ENCODE peak calls at places on chromosomes 7 and 10, in five cellular contexts. A, M, D, B and F are unnamed samples.

GRCh38 chr7:117163101-117163500 is 159.8 kb downstream of the WNT2 start:
- DNase-seq in M (no peak), B (no peak), D (no peak), A (peak; percentile 56), F (no peak)

GRCh38 chr7:27092753-27093097 is 3.1 kb downstream of the HOXA1 start:
- DNase-seq in A (no peak), B (no peak), M (no peak), D (no peak), F (no peak)

GRCh38 chr7:90723866-90724265 is 127.7 kb downstream of the CDK14 start:
- DNase-seq in D (no peak), B (no peak), A (no peak), M (no peak), F (no peak)

GRCh38 chr7:38070718-38071117 is 107.3 kb upstream of the STARD3NL start:
- DNase-seq in A (peak; percentile 0), D (no peak), M (no peak), B (peak; percentile 6), F (peak; percentile 20)

GRCh38 chr7:27196287-27196739 is 3.6 kb downstream of the HOXA13 start:
- DNase-seq in M (peak; percentile 89), B (no peak), D (peak; percentile 90), A (peak; percentile 71), F (no peak)

GRCh38 chr10:62778125-62778524 is 26.4 kb upstream of the ADO start:
- DNase-seq in D (no peak), A (no peak), M (no peak), B (no peak), F (no peak)

GRCh38 chr7:80039255-80039884 is 95.3 kb upstream of the GNAI1 start:
- DNase-seq in A (peak; percentile 36), D (no peak), B (no peak), M (no peak), F (no peak)

GRCh38 chr7:130758429-130759056 is 24.5 kb upstream of the KLF14 start:
- DNase-seq in M (no peak), B (peak; percentile 37), D (no peak), A (peak; percentile 69), F (peak; percentile 23)

GRCh38 chr7:1124164-1124563 is 35.8 kb downstream of the ZFAND2A start:
- DNase-seq in A (no peak), B (no peak), D (peak; percentile 60), M (no peak), F (no peak)

GRCh38 chr10:43202224-43202656 is 64.0 kb downstream of the CSGALNACT2 start:
- DNase-seq in B (peak; percentile 31), A (no peak), D (peak; percentile 59), M (peak; percentile 21), F (no peak)

GRCh38 chr10:50653142-50653541 is 29.4 kb upstream of the SGMS1 start:
- DNase-seq in D (no peak), B (peak; percentile 8), A (peak; percentile 47), M (no peak), F (peak; percentile 10)

GRCh38 chr7:12648704-12649261 is 38.6 kb upstream of the ARL4A start:
- DNase-seq in A (no peak), B (no peak), M (no peak), D (no peak), F (no peak)

DNA sequence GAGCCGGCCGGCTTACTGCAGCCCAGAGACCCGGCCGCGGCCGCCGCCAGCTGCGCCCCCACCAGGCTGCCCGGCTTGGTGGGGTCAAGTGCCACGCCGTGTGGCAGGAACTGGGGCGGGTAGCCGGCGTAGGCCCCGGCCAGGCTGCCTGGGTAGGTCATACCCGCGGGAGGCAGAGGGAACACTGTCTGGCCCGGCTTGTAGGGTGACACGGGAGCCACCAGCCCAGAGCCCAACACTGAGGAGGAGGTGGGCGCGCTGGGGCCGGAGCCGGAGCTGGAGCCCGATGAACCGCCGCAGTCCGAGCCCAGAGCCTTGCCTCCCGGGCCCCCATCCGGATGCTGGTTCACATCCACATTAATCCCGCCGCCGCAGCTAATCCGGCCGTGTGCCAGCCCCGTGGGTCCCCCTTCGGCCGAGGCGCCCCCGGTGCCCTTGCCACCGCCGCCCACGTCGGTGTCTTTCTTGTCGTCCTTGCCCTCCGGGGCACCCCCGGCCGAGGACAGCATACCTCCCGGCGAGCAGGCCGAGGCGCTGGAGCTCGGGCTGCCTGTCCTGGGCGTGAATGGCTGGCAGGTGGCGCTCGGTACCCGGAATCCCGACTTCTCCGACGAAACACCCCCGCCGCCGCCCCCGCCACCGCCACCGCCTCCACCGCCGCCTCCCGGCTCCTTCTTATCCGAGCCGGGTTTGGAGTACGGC is 2.0 kb downstream of the ZNF503 start:
- DNase-seq in D (peak; percentile 92), M (peak; percentile 80), A (peak; percentile 69), B (no peak), F (peak; percentile 23)
- TF ChIP-seq CTCF in D (peak; percentile 60), M (peak; percentile 51), A (peak; percentile 46), B (peak; percentile 42), F (peak; percentile 57)

DNA sequence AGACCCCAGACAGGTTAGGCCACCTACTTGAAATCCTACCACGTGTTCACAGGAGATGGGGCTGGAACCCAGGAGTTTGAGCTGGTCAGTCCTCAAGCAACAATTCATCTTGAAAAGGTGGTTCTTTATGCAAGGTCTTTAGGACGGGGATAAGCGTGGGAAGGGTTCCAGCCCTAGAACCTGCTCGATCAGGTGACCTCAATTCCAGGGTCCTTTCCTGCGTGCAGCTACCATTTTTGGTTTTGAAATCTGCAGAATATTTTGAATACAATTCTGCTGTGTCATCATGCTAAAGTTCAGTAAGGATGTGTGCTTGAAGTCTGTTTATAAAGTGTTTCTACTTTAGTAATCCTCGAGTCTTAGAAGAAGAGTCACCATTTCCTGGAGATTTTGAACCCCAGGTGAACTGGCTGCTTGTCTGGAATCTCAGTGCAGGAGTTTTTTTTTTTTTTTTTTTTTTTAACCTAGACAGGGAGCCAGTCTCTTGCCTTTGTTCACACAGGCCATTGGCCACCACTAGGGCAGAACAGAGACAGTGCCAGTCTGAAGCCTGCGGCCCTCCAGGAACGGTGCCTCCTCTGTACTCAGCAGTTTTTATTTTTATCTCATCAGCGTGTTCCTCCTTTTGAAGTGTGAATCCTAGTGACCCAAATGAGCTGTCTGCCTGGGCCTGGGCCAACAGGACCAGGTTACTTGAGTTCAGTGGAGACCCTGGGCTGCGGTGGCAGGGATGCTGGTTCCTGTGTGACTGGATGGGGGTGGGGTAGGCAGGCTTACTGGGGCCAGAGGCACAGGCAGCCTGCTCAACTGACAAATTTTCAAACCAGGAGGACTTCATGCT is 54.6 kb downstream of the EEPD1 start:
- DNase-seq in A (peak; percentile 96), M (peak; percentile 59), D (peak; percentile 90), B (no peak), F (peak; percentile 32)
- TF ChIP-seq CTCF in A (peak; percentile 14), M (no peak), D (peak; percentile 30), B (peak; percentile 5), F (peak; percentile 13)

GRCh38 chr10:92822060-92822634 is 26.2 kb upstream of the EXOC6 start:
- DNase-seq in M (no peak), D (no peak), A (peak; percentile 95), B (no peak), F (peak; percentile 46)

GRCh38 chr10:92826061-92826460 is 22.3 kb upstream of the EXOC6 start:
- DNase-seq in M (no peak), B (no peak), A (no peak), D (no peak), F (no peak)

GRCh38 chr10:92826504-92826903 is 21.8 kb upstream of the EXOC6 start:
- DNase-seq in B (no peak), M (no peak), A (no peak), D (no peak), F (no peak)

DNA sequence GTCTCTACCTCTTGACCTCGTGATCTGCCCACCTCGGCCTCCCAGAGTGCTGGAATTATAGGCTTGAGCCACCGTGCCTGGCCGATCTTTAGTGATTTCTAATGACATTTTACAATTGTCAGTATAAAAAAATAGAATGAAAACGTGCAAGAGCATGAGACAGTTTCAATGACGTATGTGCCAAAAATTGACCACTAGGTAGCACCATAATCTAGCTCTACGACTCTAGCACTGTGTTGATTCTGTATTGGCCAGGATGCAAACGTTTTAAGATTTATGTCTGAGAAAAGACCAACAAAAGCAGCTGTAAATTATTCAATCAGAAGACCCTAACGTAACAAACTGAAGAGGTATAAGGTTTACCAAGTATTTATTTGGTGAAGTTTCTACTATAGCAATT is 25.4 kb upstream of the EXOC6 start:
- DNase-seq in A (peak; percentile 35), B (peak; percentile 41), M (no peak), D (no peak), F (no peak)
- TF ChIP-seq CTCF in A (peak; percentile 30), B (peak; percentile 36), M (no peak), D (peak; percentile 32), F (no peak)

GRCh38 chr10:48287417-48288391 is 13.2 kb upstream of the FRMPD2 start:
- DNase-seq in D (no peak), M (no peak), A (no peak), B (no peak), F (no peak)
- TF ChIP-seq CTCF in D (no peak), M (no peak), A (no peak), B (no peak), F (no peak)

GRCh38 chr7:145557805-145558204 is 558.8 kb upstream of the CNTNAP2 start:
- DNase-seq in D (peak; percentile 17), B (no peak), M (no peak), A (no peak), F (no peak)
- TF ChIP-seq CTCF in D (no peak), B (no peak), M (no peak), A (no peak), F (no peak)

DNA sequence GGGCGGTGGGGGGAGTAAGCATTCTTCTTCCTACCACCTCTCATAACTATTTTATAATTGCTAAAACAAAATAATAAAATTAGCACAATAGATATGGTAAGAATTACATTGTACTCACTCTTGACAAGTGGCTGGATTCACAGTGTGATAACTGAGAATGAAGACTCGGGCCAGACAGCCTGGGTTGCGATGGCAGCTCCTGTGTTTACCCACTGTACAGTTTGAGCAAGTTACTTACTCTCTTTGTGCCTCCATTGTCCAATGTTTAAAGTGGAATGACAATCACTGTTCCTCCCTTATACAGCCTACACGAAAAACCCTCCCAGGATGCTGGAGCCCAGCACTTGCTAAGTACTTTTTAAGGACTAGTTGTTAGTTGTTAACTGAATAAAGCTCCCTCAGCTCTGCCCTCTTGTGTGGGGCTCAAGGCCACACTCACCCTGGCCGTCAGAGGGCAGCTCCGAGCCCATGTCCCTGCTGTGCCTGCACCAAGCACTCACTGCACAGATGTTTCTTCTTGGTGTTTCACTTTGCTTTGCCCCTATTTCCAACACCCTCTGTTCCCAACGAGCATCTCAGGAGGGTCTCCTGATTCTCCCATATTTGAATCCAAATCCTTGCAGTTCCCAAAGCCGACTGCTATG is 56.4 kb upstream of the NPS start:
- DNase-seq in A (no peak), M (no peak), D (no peak), B (peak; percentile 24), F (no peak)
- TF ChIP-seq CTCF in A (no peak), M (no peak), D (no peak), B (peak; percentile 86), F (peak; percentile 23)

DNA sequence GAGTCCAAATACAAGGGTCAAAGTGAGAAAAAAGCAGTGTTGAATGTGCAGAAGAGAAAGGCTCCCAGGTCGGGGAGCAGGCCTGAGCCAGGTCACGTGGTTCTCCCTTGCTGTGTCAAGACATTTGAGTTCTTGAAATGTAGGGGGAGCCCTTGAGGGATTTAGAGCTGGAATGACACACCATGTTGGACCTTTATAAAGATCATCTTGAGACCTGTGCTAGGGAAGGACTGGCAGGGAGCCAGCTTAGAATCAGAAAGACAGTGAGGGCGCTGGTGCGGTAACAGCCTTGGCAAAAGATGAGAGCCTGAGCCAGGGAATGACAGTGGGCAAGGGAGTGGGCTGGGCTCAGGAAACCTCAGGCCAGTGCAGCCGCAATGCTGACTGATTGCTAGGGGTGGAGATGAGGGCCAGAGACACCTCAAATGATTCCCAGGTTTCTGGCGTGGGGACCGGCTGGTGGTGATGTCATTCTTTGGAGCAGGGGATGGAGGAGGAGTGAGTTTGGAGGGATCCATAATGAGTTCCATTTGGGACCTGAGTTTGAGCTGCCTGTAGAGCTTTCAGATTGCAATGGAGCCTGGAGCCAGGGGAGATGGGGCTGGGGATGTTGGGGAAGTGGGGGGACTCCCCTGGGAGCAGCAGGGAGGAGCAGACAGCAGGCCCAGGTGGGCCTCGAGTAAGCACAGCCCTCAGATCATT is 120.2 kb downstream of the PTPN20 start:
- DNase-seq in D (peak; percentile 72), A (no peak), M (no peak), B (peak; percentile 23), F (no peak)
- TF ChIP-seq CTCF in D (no peak), A (no peak), M (no peak), B (peak; percentile 37), F (peak; percentile 9)